ENCODE peak calls at places on chromosomes 11 and 22, in nine cellular contexts. Q, O, H, A, Z, T, Y, K and W are unnamed samples.

GRCh38 chr22:28627791-28628190 is 51.8 kb downstream of the TTC28 start:
- DNase-seq in Q (no peak), O (no peak), H (no peak), A (no peak), Z (no peak), T (no peak), Y (no peak), K (no peak), W (no peak)

GRCh38 chr11:113553905-113554304 is 78.7 kb upstream of the DRD2 start:
- DNase-seq in Q (no peak), O (no peak), H (no peak), A (no peak), Z (no peak), T (no peak), Y (no peak), K (peak), W (no peak)

GRCh38 chr11:12275818-12276217 is 101.6 kb upstream of the PARVA start:
- DNase-seq in Q (peak), O (no peak), H (no peak), A (no peak), Z (no peak), T (no peak), Y (no peak), K (no peak), W (no peak)

GRCh38 chr11:93017821-93018690 is 48.6 kb downstream of the MTNR1B start:
- DNase-seq in Q (no peak), O (no peak), H (no peak), A (no peak), Z (no peak), T (no peak), Y (no peak), K (no peak), W (no peak)

GRCh38 chr11:124896071-124896750 is 1.5 kb downstream of the ROBO4 start:
- DNase-seq in Q (no peak), O (no peak), H (no peak), A (no peak), Z (no peak), T (no peak), Y (no peak), K (no peak), W (no peak)

GRCh38 chr11:47980907-47981621 is 705 bp downstream of the PTPRJ start:
- DNase-seq in Q (no peak), O (peak), H (peak), A (no peak), Z (peak), T (no peak), Y (peak), K (peak), W (peak)

GRCh38 chr11:94504689-94505293 is 7.5 kb upstream of the C11orf97 start:
- DNase-seq in Q (no peak), O (no peak), H (no peak), A (no peak), Z (no peak), T (no peak), Y (no peak), K (peak), W (no peak)

GRCh38 chr11:96152623-96153022 is 190.4 kb downstream of the MAML2 start:
- DNase-seq in Q (no peak), O (no peak), H (no peak), A (no peak), Z (no peak), T (no peak), Y (no peak), K (no peak), W (no peak)

GRCh38 chr11:121829159-121829643 is 286.8 kb downstream of the BLID start:
- DNase-seq in Q (peak), O (no peak), H (no peak), A (no peak), Z (peak), T (peak), Y (peak), K (no peak), W (no peak)

GRCh38 chr11:47295385-47295784 is 25.5 kb downstream of the MADD start:
- DNase-seq in Q (no peak), O (no peak), H (no peak), A (no peak), Z (no peak), T (no peak), Y (no peak), K (no peak), W (no peak)

GRCh38 chr22:41902932-41903421 is 11.9 kb downstream of the SHISA8 start:
- DNase-seq in Q (no peak), O (peak), H (no peak), A (no peak), Z (peak), T (no peak), Y (peak), K (no peak), W (peak)

GRCh38 chr22:47589271-47590250 is 827.1 kb downstream of the TBC1D22A start:
- DNase-seq in Q (no peak), O (no peak), H (peak), A (no peak), Z (no peak), T (no peak), Y (peak), K (no peak), W (no peak)

GRCh38 chr22:38423512-38424503 is 31.2 kb downstream of the KCNJ4 start:
- DNase-seq in Q (no peak), O (no peak), H (no peak), A (no peak), Z (no peak), T (no peak), Y (no peak), K (no peak), W (peak)

GRCh38 chr11:45294499-45294898 is 8.4 kb upstream of the SYT13 start:
- DNase-seq in Q (no peak), O (no peak), H (no peak), A (no peak), Z (no peak), T (no peak), Y (no peak), K (no peak), W (no peak)

GRCh38 chr22:38299001-38299651 is 18.1 kb downstream of the CSNK1E start:
- DNase-seq in Q (no peak), O (no peak), H (no peak), A (no peak), Z (no peak), T (no peak), Y (no peak), K (no peak), W (no peak)

GRCh38 chr11:86515297-86516094 is 140.8 kb downstream of the CCDC81 start:
- DNase-seq in Q (no peak), O (no peak), H (no peak), A (no peak), Z (no peak), T (no peak), Y (no peak), K (no peak), W (no peak)
- H3K4me3 ChIP-seq in Q (no peak), O (no peak), H (no peak), A (no peak), Z (no peak), T (no peak), Y (no peak), K (no peak), W (no peak)

GRCh38 chr11:117703209-117703608 is 93.8 kb downstream of the DSCAML1 start:
- DNase-seq in Q (no peak), O (no peak), H (no peak), A (no peak), Z (no peak), T (no peak), Y (no peak), K (no peak), W (no peak)

GRCh38 chr11:117704416-117705150 is 92.4 kb downstream of the DSCAML1 start:
- DNase-seq in Q (no peak), O (no peak), H (no peak), A (no peak), Z (no peak), T (no peak), Y (no peak), K (no peak), W (no peak)

GRCh38 chr11:117705866-117706265 is 91.2 kb downstream of the DSCAML1 start:
- DNase-seq in Q (no peak), O (no peak), H (no peak), A (no peak), Z (no peak), T (no peak), Y (no peak), K (no peak), W (no peak)

GRCh38 chr11:117700551-117700950 is 96.5 kb downstream of the DSCAML1 start:
- DNase-seq in Q (no peak), O (no peak), H (no peak), A (no peak), Z (no peak), T (no peak), Y (no peak), K (no peak), W (no peak)

DNA sequence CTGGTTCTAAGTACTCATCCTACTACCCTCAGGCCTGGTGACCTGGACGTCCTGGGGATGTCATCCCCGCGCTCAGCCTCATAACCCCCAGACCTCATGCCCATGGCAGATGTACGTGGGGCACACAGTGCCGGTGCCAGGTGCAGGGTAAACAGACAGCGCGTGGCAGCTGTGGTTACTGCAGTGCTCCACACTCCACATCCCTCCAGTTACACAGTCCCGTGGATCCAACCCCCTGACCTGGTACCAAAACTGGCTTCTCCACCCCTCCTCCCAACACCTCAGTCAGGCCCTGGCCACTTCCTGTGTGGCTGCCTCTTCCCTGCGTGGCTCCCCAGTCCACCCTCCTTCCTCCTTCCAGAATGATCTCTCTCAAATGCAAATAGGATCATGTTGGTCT is 95.2 kb downstream of the DSCAML1 start:
- DNase-seq in Q (no peak), O (no peak), H (no peak), A (no peak), Z (no peak), T (no peak), Y (no peak), K (no peak), W (no peak)
- H3K27ac ChIP-seq in Q (no peak), O (no peak), H (no peak), A (no peak), Z (no peak), T (no peak), Y (no peak), K (no peak), W (no peak)

DNA sequence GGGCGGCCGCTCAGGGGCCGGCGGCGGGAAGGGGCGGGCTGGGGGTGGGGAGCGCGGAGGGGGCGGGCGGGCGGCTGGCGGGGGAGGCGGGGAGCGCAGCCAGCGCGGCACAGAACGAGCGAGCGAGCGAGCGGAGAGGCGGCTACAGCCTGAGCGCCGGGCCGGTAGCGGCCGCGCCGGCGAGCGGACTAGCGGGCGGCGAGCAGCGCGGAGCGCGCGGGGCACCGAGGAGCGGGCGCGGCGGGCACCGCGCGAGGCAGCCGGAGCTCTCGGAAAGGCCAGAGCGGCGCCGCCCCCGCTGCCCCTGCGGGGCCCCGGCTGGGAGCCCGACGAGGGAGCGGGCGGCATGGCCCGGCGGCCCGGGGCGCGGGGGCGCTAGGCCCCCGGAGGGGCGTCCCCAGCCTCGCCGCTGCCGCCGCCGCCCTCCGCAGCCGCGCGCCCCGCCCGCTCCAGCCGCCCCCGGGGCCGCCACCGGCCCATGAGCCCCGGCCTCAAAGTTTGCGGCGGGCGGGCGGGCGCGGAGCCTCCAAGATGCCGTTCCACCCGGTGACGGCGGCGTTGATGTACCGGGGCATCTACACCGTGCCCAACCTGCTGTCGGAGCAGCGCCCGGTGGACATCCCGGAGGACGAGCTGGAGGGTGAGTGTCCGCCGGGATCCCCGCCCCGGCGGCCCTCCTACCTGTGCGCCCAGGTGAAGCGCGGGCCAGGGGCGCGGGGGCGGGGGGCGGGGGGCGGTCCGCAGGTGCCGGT is at the start of gene CABP7:
- DNase-seq in Q (no peak), O (no peak), H (no peak), A (no peak), Z (no peak), T (no peak), Y (no peak), K (no peak), W (no peak)
- H3K4me3 ChIP-seq in Q (no peak), O (no peak), H (no peak), A (peak), Z (no peak), T (no peak), Y (peak), K (no peak), W (peak)

GRCh38 chr11:73380897-73381410 is 4.8 kb downstream of the RELT start:
- DNase-seq in Q (no peak), O (no peak), H (no peak), A (no peak), Z (no peak), T (no peak), Y (no peak), K (no peak), W (no peak)
- H3K27ac ChIP-seq in Q (no peak), O (no peak), H (no peak), A (peak), Z (peak), T (no peak), Y (peak), K (peak), W (no peak)